ENCODE peak calls at places on chromosomes 1 and 21, in four cellular contexts. X is H9, V is neuronal stem cell, Z is H1. F is an unnamed sample.
A peak's percentile ranks its signal among the peaks of the same experiment; 100 is the strongest.

GRCh38 chr1:155179107-155180031 is 5.7 kb downstream of the TRIM46 start:
- DNase-seq in X (no peak), V (no peak), Z (no peak), F (no peak)

GRCh38 chr1:234582186-234582585 is 27.8 kb downstream of the IRF2BP2 start:
- DNase-seq in X (no peak), V (no peak), Z (no peak), F (no peak)

GRCh38 chr1:157249739-157250138 is 111.5 kb upstream of the ETV3 start:
- DNase-seq in X (no peak), V (no peak), Z (no peak), F (no peak)

GRCh38 chr1:206020393-206021007 is 3.2 kb downstream of the CTSE start:
- DNase-seq in X (no peak), V (no peak), Z (no peak), F (no peak)

GRCh38 chr1:146029097-146029496 is 7.6 kb upstream of the HJV start:
- DNase-seq in X (no peak), V (no peak), Z (no peak), F (no peak)

GRCh38 chr21:30329203-30329868 is 8.2 kb downstream of the KRTAP27-1 start:
- DNase-seq in X (no peak), V (no peak), Z (no peak), F (no peak)

GRCh38 chr1:33377013-33377412 is 53.9 kb downstream of the PHC2 start:
- DNase-seq in X (no peak), V (no peak), Z (no peak), F (no peak)

GRCh38 chr1:184025242-184025675 is 12.3 kb downstream of the COLGALT2 start:
- DNase-seq in X (no peak), V (no peak), Z (no peak), F (peak; percentile 22)

GRCh38 chr1:216621536-216621935 is 101.7 kb downstream of the ESRRG start:
- DNase-seq in X (no peak), V (no peak), Z (no peak), F (no peak)

GRCh38 chr21:39669976-39670671 is 57.4 kb downstream of the B3GALT5 start:
- DNase-seq in X (no peak), V (no peak), Z (no peak), F (no peak)

DNA sequence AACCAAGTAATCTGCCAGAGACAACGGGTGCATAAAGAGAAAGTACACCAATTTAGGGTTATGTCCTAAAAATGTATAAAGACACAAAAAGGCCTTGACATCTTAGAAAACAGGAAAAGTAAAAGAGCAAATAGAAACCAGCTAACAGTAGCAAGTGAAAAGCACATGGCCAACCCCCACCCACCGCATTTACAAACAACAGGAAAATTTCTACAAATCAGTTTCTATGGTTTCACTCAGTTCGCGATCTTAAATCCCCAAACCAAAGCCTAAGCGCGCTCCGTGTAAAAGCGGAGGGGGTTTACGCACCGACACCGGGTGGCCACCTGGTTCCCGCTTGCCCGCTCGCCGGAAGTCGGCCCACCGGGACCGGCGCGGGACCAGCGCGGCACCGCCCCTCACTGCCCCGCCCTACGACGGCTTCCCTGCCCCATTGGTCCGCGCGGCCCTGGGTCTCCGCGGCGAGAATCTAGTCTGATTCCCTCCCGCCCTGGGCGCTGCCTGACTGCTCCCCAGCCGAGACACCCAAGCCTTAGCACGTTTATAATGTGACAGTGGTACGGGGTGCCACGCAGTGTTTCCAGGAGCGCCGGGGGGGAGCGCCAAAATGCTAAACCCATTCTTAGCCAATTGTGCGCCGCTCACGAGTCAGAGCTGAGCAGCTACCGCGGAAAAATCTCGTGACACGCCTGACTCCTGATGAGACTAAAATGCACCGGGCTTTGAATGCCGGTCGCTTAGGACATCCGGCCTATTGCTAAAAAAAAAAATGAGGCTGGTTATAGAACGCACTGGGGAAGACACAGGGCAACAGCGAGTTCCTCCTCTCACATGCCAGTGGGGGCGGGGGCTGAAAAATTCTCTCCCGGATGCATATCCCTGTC is at the start of gene GART:
- DNase-seq in X (peak; percentile 85), V (peak; percentile 70), Z (peak; percentile 87), F (peak; percentile 88)
- H3K4ac ChIP-seq in X (peak within 1 kb of the TSS; percentile 7), V (no peak within 1 kb of the TSS), Z (peak within 1 kb of the TSS; percentile 75), F (peak within 1 kb of the TSS; percentile 99)

DNA sequence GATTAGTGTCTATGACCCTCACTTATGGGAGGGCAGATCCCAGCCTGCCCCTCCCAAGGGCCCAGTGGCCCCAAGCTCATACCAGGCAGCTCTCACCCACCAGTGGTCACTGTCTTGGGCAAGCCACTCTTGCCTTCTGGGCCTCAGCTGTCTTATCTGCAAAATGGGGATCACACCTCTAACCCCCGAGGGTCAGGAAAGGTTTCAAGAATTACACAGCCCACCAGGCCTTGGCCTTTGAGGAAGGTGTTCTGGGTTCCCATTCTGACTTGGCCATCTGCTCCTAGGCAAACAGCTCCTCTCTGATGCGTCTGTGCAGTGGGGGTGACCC is 16.8 kb downstream of the RUNX3 start:
- DNase-seq in X (no peak), V (no peak), Z (no peak), F (no peak)
- H2BK15ac ChIP-seq in X (no peak overlapping the region), V (peak overlapping the region; percentile 35), Z (peak overlapping the region; percentile 16), F (no peak overlapping the region)

DNA sequence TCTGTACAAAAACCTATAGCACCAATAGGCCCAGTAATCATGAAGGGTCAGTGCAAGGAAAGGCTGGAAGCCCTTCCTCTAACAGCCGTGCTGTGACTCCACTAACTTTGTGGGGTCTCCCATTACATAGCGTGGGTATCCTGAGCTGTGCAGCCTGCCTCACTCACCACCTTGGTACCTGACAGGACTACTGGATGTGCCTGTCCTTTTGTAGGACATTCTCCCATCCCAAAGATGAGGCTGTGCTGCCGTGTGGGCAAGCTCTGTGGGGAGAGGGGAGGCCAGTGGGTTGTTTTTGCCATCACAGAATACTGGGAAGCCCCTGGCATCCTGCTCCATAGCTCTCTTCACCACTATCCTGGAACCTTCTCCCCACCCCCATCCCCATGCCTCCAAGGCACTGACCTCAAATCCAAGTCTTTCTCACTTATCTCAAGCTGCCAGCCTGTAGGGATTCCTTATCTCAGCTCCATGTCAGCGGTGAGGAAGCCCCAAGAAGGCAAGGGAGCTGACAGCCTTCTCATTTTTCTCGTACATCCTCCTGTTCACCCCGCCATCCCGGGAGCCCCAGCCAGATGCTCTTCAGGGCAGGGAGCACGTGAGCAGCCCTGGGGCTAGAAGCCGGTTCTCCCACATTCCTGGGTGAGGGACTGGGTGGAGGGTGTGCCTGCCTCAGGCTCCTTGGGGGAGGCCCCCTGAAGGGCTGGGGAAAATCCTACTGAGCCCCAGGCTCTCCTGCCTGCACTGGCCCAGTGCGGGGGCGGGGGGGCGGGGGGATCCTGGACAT is 2.5 kb upstream of the ELF3 start:
- DNase-seq in X (peak; percentile 94), V (no peak), Z (peak; percentile 82), F (peak; percentile 35)
- H2BK12ac ChIP-seq in X (peak overlapping the region; percentile 91), V (no peak overlapping the region), Z (peak overlapping the region; percentile 91), F (no peak overlapping the region)

GRCh38 chr1:53189061-53189460 is 7.6 kb upstream of the CPT2 start:
- DNase-seq in X (no peak), V (no peak), Z (no peak), F (no peak)

GRCh38 chr1:53186533-53186932 is 10.1 kb upstream of the CPT2 start:
- DNase-seq in X (no peak), V (no peak), Z (no peak), F (no peak)

GRCh38 chr1:53187371-53187770 is 9.3 kb upstream of the CPT2 start:
- DNase-seq in X (no peak), V (no peak), Z (no peak), F (no peak)

GRCh38 chr1:53190210-53190611 is 6.4 kb upstream of the CPT2 start:
- DNase-seq in X (no peak), V (no peak), Z (no peak), F (no peak)

GRCh38 chr1:53188099-53188498 is 8.5 kb upstream of the CPT2 start:
- DNase-seq in X (no peak), V (no peak), Z (no peak), F (no peak)
- H3K4ac ChIP-seq in X (no peak overlapping the region), V (no peak overlapping the region), Z (no peak overlapping the region), F (no peak overlapping the region)

GRCh38 chr1:89950703-89951102 is 44.2 kb upstream of the ZNF326 start:
- DNase-seq in X (no peak), V (no peak), Z (no peak), F (no peak)
- H2BK15ac ChIP-seq in X (no peak overlapping the region), V (no peak overlapping the region), Z (no peak overlapping the region), F (no peak overlapping the region)

GRCh38 chr1:63709267-63709828 is 64.5 kb upstream of the ROR1 start:
- DNase-seq in X (no peak), V (no peak), Z (no peak), F (no peak)

GRCh38 chr1:63705058-63705457 is 68.8 kb upstream of the ROR1 start:
- DNase-seq in X (no peak), V (no peak), Z (no peak), F (no peak)

GRCh38 chr1:63703661-63704060 is 70.2 kb upstream of the ROR1 start:
- DNase-seq in X (no peak), V (no peak), Z (no peak), F (no peak)

GRCh38 chr1:63701187-63701586 is 72.6 kb upstream of the ROR1 start:
- DNase-seq in X (no peak), V (no peak), Z (no peak), F (no peak)

DNA sequence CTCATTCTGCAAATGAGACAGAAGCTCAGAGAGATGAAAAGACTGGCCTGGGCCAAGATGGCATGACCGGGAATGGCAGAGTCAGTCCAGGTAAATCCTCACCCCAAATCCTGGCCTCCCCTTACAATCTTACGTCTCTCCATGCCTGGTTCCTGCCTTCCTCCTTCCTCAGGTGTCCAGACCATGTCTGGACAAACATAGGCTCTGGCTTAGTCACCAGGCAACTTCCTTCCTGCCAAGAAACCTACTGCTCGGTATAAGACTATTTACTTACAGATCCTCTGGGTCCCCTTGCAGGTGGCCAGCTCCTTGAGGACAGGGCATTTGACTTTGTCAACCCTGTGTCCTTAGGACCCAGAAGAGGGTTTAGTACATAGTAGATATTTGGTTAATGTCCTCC is 69.4 kb upstream of the ROR1 start:
- DNase-seq in X (no peak), V (no peak), Z (no peak), F (no peak)
- H2BK12ac ChIP-seq in X (no peak overlapping the region), V (no peak overlapping the region), Z (no peak overlapping the region), F (no peak overlapping the region)

GRCh38 chr1:12548279-12549105 is 69.5 kb downstream of the DHRS3 start:
- DNase-seq in X (no peak), V (no peak), Z (no peak), F (no peak)
- H3K4ac ChIP-seq in X (no peak overlapping the region), V (no peak overlapping the region), Z (no peak overlapping the region), F (no peak overlapping the region)

GRCh38 chr21:24023402-24023801 is 1583.9 kb downstream of the MRPL39 start:
- DNase-seq in X (no peak), V (no peak), Z (no peak), F (no peak)
- H2BK15ac ChIP-seq in X (no peak overlapping the region), V (no peak overlapping the region), Z (no peak overlapping the region), F (no peak overlapping the region)